ENCODE peak calls at places on chromosomes 3 and 15, in seven cellular contexts. One of them, this sample, is unnamed.

GRCh38 chr3:132730891-132731580 is 8.8 kb upstream of the NPHP3 start:
- DNase-seq in activated CD4-positive, alpha-beta T cell treated with anti-CD3 and anti-CD28 coated beads for 4 hours: no peak
- DNase-seq in hippocampal formation: no peak
- DNase-seq in occipital lobe: peak
- DNase-seq in activated naive CD4-positive, alpha-beta T cell: no peak
- DNase-seq in kidney glomerular epithelial cell: peak
- DNase-seq in tibial nerve: no peak
- DNase-seq in this sample: no peak

GRCh38 chr15:88132499-88132898 is 124.0 kb downstream of the NTRK3 start:
- DNase-seq in hippocampal formation: no peak
- DNase-seq in activated CD4-positive, alpha-beta T cell treated with anti-CD3 and anti-CD28 coated beads for 4 hours: no peak
- DNase-seq in kidney glomerular epithelial cell: no peak
- DNase-seq in activated naive CD4-positive, alpha-beta T cell: no peak
- DNase-seq in occipital lobe: no peak
- DNase-seq in tibial nerve: no peak
- DNase-seq in this sample: no peak

GRCh38 chr3:163523375-163523774 is 1554.9 kb downstream of the SI start:
- DNase-seq in kidney glomerular epithelial cell: no peak
- DNase-seq in occipital lobe: no peak
- DNase-seq in tibial nerve: no peak
- DNase-seq in activated CD4-positive, alpha-beta T cell treated with anti-CD3 and anti-CD28 coated beads for 4 hours: no peak
- DNase-seq in activated naive CD4-positive, alpha-beta T cell: no peak
- DNase-seq in hippocampal formation: no peak
- DNase-seq in this sample: no peak

GRCh38 chr3:134380249-134380648 is 6.0 kb upstream of the AMOTL2 start:
- DNase-seq in activated CD4-positive, alpha-beta T cell treated with anti-CD3 and anti-CD28 coated beads for 4 hours: no peak
- DNase-seq in tibial nerve: no peak
- DNase-seq in hippocampal formation: no peak
- DNase-seq in activated naive CD4-positive, alpha-beta T cell: no peak
- DNase-seq in kidney glomerular epithelial cell: no peak
- DNase-seq in occipital lobe: no peak
- DNase-seq in this sample: no peak

GRCh38 chr3:39434574-39434973 is 28.1 kb downstream of the RPSA start:
- DNase-seq in activated naive CD4-positive, alpha-beta T cell: no peak
- DNase-seq in activated CD4-positive, alpha-beta T cell treated with anti-CD3 and anti-CD28 coated beads for 4 hours: no peak
- DNase-seq in tibial nerve: no peak
- DNase-seq in occipital lobe: no peak
- DNase-seq in kidney glomerular epithelial cell: no peak
- DNase-seq in hippocampal formation: no peak
- DNase-seq in this sample: no peak

GRCh38 chr15:27951191-27951890 is 147.8 kb downstream of the OCA2 start:
- DNase-seq in kidney glomerular epithelial cell: no peak
- DNase-seq in activated naive CD4-positive, alpha-beta T cell: no peak
- DNase-seq in activated CD4-positive, alpha-beta T cell treated with anti-CD3 and anti-CD28 coated beads for 4 hours: no peak
- DNase-seq in tibial nerve: no peak
- DNase-seq in hippocampal formation: no peak
- DNase-seq in occipital lobe: no peak
- DNase-seq in this sample: no peak

GRCh38 chr3:23575697-23576096 is 230.1 kb upstream of the UBE2E1 start:
- DNase-seq in occipital lobe: no peak
- DNase-seq in tibial nerve: no peak
- DNase-seq in activated naive CD4-positive, alpha-beta T cell: no peak
- DNase-seq in kidney glomerular epithelial cell: no peak
- DNase-seq in activated CD4-positive, alpha-beta T cell treated with anti-CD3 and anti-CD28 coated beads for 4 hours: no peak
- DNase-seq in hippocampal formation: no peak
- DNase-seq in this sample: no peak

GRCh38 chr3:152402698-152403456 is 134.1 kb downstream of the MBNL1 start:
- DNase-seq in kidney glomerular epithelial cell: no peak
- DNase-seq in hippocampal formation: no peak
- DNase-seq in tibial nerve: no peak
- DNase-seq in activated CD4-positive, alpha-beta T cell treated with anti-CD3 and anti-CD28 coated beads for 4 hours: no peak
- DNase-seq in activated naive CD4-positive, alpha-beta T cell: no peak
- DNase-seq in occipital lobe: no peak
- DNase-seq in this sample: no peak

GRCh38 chr15:78213956-78214355 is 20.4 kb downstream of the ACSBG1 start:
- DNase-seq in activated naive CD4-positive, alpha-beta T cell: no peak
- DNase-seq in activated CD4-positive, alpha-beta T cell treated with anti-CD3 and anti-CD28 coated beads for 4 hours: no peak
- DNase-seq in kidney glomerular epithelial cell: no peak
- DNase-seq in occipital lobe: no peak
- DNase-seq in hippocampal formation: no peak
- DNase-seq in tibial nerve: no peak
- DNase-seq in this sample: no peak

GRCh38 chr15:55513125-55513524 is 5.1 kb upstream of the DNAAF4 start:
- DNase-seq in occipital lobe: no peak
- DNase-seq in tibial nerve: no peak
- DNase-seq in activated naive CD4-positive, alpha-beta T cell: no peak
- DNase-seq in activated CD4-positive, alpha-beta T cell treated with anti-CD3 and anti-CD28 coated beads for 4 hours: no peak
- DNase-seq in hippocampal formation: no peak
- DNase-seq in kidney glomerular epithelial cell: no peak
- DNase-seq in this sample: no peak

GRCh38 chr15:27214032-27214431 is 243.1 kb downstream of the GABRG3 start:
- DNase-seq in activated CD4-positive, alpha-beta T cell treated with anti-CD3 and anti-CD28 coated beads for 4 hours: no peak
- DNase-seq in occipital lobe: no peak
- DNase-seq in activated naive CD4-positive, alpha-beta T cell: no peak
- DNase-seq in kidney glomerular epithelial cell: no peak
- DNase-seq in tibial nerve: no peak
- DNase-seq in hippocampal formation: no peak
- DNase-seq in this sample: no peak

GRCh38 chr15:72195101-72195511 is 2.5 kb downstream of the GRAMD2A start:
- DNase-seq in activated naive CD4-positive, alpha-beta T cell: no peak
- DNase-seq in hippocampal formation: peak
- DNase-seq in tibial nerve: no peak
- DNase-seq in activated CD4-positive, alpha-beta T cell treated with anti-CD3 and anti-CD28 coated beads for 4 hours: no peak
- DNase-seq in occipital lobe: no peak
- DNase-seq in kidney glomerular epithelial cell: no peak
- DNase-seq in this sample: no peak

GRCh38 chr15:70100495-70101331 is 3.0 kb upstream of the TLE3 start:
- DNase-seq in kidney glomerular epithelial cell: peak
- DNase-seq in occipital lobe: no peak
- DNase-seq in activated CD4-positive, alpha-beta T cell treated with anti-CD3 and anti-CD28 coated beads for 4 hours: peak
- DNase-seq in activated naive CD4-positive, alpha-beta T cell: peak
- DNase-seq in hippocampal formation: no peak
- DNase-seq in tibial nerve: no peak
- DNase-seq in this sample: no peak

GRCh38 chr3:166446291-166446690 is 609.1 kb upstream of the BCHE start:
- DNase-seq in kidney glomerular epithelial cell: no peak
- DNase-seq in hippocampal formation: no peak
- DNase-seq in occipital lobe: no peak
- DNase-seq in activated naive CD4-positive, alpha-beta T cell: no peak
- DNase-seq in activated CD4-positive, alpha-beta T cell treated with anti-CD3 and anti-CD28 coated beads for 4 hours: no peak
- DNase-seq in tibial nerve: no peak
- DNase-seq in this sample: no peak

GRCh38 chr15:45892182-45892581 is 257.4 kb downstream of the SQOR start:
- DNase-seq in occipital lobe: no peak
- DNase-seq in kidney glomerular epithelial cell: no peak
- DNase-seq in activated CD4-positive, alpha-beta T cell treated with anti-CD3 and anti-CD28 coated beads for 4 hours: no peak
- DNase-seq in tibial nerve: no peak
- DNase-seq in hippocampal formation: no peak
- DNase-seq in activated naive CD4-positive, alpha-beta T cell: no peak
- DNase-seq in this sample: no peak

GRCh38 chr3:135865554-135865953 is 100.0 kb upstream of the PPP2R3A start:
- DNase-seq in tibial nerve: no peak
- DNase-seq in activated CD4-positive, alpha-beta T cell treated with anti-CD3 and anti-CD28 coated beads for 4 hours: no peak
- DNase-seq in occipital lobe: no peak
- DNase-seq in activated naive CD4-positive, alpha-beta T cell: no peak
- DNase-seq in kidney glomerular epithelial cell: no peak
- DNase-seq in hippocampal formation: no peak
- DNase-seq in this sample: no peak

GRCh38 chr3:122247825-122248185 is 64.3 kb downstream of the CASR start:
- DNase-seq in hippocampal formation: no peak
- DNase-seq in occipital lobe: no peak
- DNase-seq in tibial nerve: no peak
- DNase-seq in kidney glomerular epithelial cell: no peak
- DNase-seq in activated naive CD4-positive, alpha-beta T cell: no peak
- DNase-seq in activated CD4-positive, alpha-beta T cell treated with anti-CD3 and anti-CD28 coated beads for 4 hours: no peak
- DNase-seq in this sample: no peak

GRCh38 chr3:187565701-187566100 is 104.5 kb downstream of the SST start:
- DNase-seq in hippocampal formation: no peak
- DNase-seq in occipital lobe: no peak
- DNase-seq in activated CD4-positive, alpha-beta T cell treated with anti-CD3 and anti-CD28 coated beads for 4 hours: no peak
- DNase-seq in activated naive CD4-positive, alpha-beta T cell: no peak
- DNase-seq in tibial nerve: no peak
- DNase-seq in kidney glomerular epithelial cell: no peak
- DNase-seq in this sample: no peak

GRCh38 chr15:70378126-70379031 is 280.7 kb upstream of the TLE3 start:
- DNase-seq in activated naive CD4-positive, alpha-beta T cell: no peak
- DNase-seq in hippocampal formation: no peak
- DNase-seq in activated CD4-positive, alpha-beta T cell treated with anti-CD3 and anti-CD28 coated beads for 4 hours: no peak
- DNase-seq in occipital lobe: no peak
- DNase-seq in kidney glomerular epithelial cell: no peak
- DNase-seq in tibial nerve: no peak
- DNase-seq in this sample: no peak

GRCh38 chr3:54756330-54756731 is 171.5 kb downstream of the LRTM1 start:
- DNase-seq in tibial nerve: no peak
- DNase-seq in activated CD4-positive, alpha-beta T cell treated with anti-CD3 and anti-CD28 coated beads for 4 hours: no peak
- DNase-seq in hippocampal formation: no peak
- DNase-seq in occipital lobe: no peak
- DNase-seq in kidney glomerular epithelial cell: peak
- DNase-seq in activated naive CD4-positive, alpha-beta T cell: no peak
- DNase-seq in this sample: no peak

GRCh38 chr3:109927726-109928125 is 590.4 kb upstream of the DPPA4 start:
- DNase-seq in occipital lobe: no peak
- DNase-seq in activated CD4-positive, alpha-beta T cell treated with anti-CD3 and anti-CD28 coated beads for 4 hours: no peak
- DNase-seq in kidney glomerular epithelial cell: peak
- DNase-seq in activated naive CD4-positive, alpha-beta T cell: no peak
- DNase-seq in hippocampal formation: no peak
- DNase-seq in tibial nerve: no peak
- DNase-seq in this sample: no peak

GRCh38 chr15:88701561-88702095 is 62.8 kb downstream of the ISG20 start:
- DNase-seq in hippocampal formation: no peak
- DNase-seq in activated CD4-positive, alpha-beta T cell treated with anti-CD3 and anti-CD28 coated beads for 4 hours: peak
- DNase-seq in occipital lobe: no peak
- DNase-seq in kidney glomerular epithelial cell: no peak
- DNase-seq in activated naive CD4-positive, alpha-beta T cell: no peak
- DNase-seq in tibial nerve: no peak
- DNase-seq in this sample: no peak

GRCh38 chr15:64356443-64357040 is 569 bp upstream of the CSNK1G1 start:
- DNase-seq in tibial nerve: no peak
- DNase-seq in occipital lobe: no peak
- DNase-seq in activated naive CD4-positive, alpha-beta T cell: no peak
- DNase-seq in hippocampal formation: no peak
- DNase-seq in kidney glomerular epithelial cell: peak
- DNase-seq in activated CD4-positive, alpha-beta T cell treated with anti-CD3 and anti-CD28 coated beads for 4 hours: no peak
- DNase-seq in this sample: no peak

GRCh38 chr3:177746259-177747021 is 549.2 kb upstream of the TBL1XR1 start:
- DNase-seq in kidney glomerular epithelial cell: no peak
- DNase-seq in occipital lobe: no peak
- DNase-seq in tibial nerve: no peak
- DNase-seq in activated CD4-positive, alpha-beta T cell treated with anti-CD3 and anti-CD28 coated beads for 4 hours: no peak
- DNase-seq in hippocampal formation: no peak
- DNase-seq in activated naive CD4-positive, alpha-beta T cell: no peak
- DNase-seq in this sample: no peak